ENCODE peak calls at places on chromosomes 12 and 14, in seven cellular contexts. J, B, S, E, P, A and W are unnamed samples. For H3K4me1, the result is how much of the 10 kb centered on the place peaks cover.

GRCh38 chr12:82818276-82819035 is 131.8 kb downstream of the TMTC2 start:
- DNase-seq in P (no peak), B (no peak), E (peak), A (no peak), S (no peak), J (no peak), W (peak)

GRCh38 chr12:56261503-56262230 is 3.5 kb upstream of the ANKRD52 start:
- DNase-seq in P (no peak), S (peak), B (no peak), E (peak), J (no peak), A (no peak), W (peak)

GRCh38 chr12:132084681-132085635 is 59.2 kb downstream of the DDX51 start:
- DNase-seq in A (peak), P (peak), E (peak), B (peak), S (peak), J (peak), W (peak)

GRCh38 chr14:30551460-30551859 is 7.5 kb upstream of the G2E3 start:
- DNase-seq in A (no peak), B (no peak), E (peak), S (no peak), P (no peak), J (no peak), W (no peak)

GRCh38 chr14:51261151-51261550 is 21.1 kb downstream of the TMX1 start:
- DNase-seq in J (no peak), P (no peak), B (no peak), A (no peak), S (no peak), E (no peak), W (no peak)

GRCh38 chr12:53230971-53231858 is 794 bp downstream of the RARG start:
- DNase-seq in B (no peak), E (no peak), P (no peak), J (no peak), S (no peak), A (no peak), W (no peak)

GRCh38 chr14:53881161-53881846 is 75.3 kb downstream of the BMP4 start:
- DNase-seq in P (no peak), A (no peak), J (no peak), B (no peak), E (peak), S (peak), W (no peak)

GRCh38 chr12:108129017-108129812 is at the start of gene WSCD2:
- DNase-seq in J (peak), S (peak), A (peak), E (no peak), B (no peak), P (peak), W (no peak)

GRCh38 chr14:85464135-85464534 is 65.8 kb upstream of the FLRT2 start:
- DNase-seq in P (no peak), S (no peak), A (no peak), B (no peak), E (no peak), J (no peak), W (no peak)
- H3K4me1 ChIP-seq in P (under half), S (under half), A (under half), B (under half), E (under half), J (under half), W (under half)

DNA sequence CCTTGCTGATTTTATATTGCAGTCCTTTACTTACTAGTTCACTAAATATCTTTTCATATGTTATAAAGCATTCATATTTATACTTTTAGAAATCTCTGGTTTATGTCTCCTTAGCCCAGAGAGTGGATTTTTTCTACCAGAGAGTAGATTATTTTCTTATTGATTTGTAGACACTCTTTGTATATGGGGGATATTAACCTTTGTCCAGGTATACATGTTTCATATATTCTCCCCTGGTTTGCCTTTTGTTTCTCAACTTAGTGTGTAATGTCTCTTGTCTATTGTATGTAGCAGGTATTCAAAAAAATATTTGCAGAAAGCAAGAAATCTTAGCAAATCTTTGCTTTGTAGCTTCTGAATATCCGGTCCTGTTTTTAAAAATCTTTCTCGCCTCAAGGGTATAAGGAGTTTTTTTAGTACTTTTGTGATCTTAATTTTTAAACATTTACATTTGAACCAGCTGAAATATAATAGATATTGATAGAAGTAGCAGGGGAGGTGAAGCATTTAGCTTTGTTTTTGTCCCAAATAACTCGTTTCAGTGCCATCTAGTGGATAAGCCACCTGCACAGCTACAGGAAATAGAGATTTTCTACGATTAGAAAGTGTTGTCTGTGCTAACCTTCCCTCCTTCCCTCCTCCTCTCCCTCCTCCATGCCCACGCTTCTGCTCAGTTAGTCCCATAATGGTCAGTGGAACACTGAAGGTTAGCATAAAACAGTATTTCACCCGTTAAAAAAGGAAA is 97.0 kb downstream of the PHETA1 start:
- DNase-seq in E (no peak), P (no peak), J (no peak), S (no peak), B (no peak), A (no peak), W (no peak)
- TF ChIP-seq CTCF in E (no peak), P (peak), J (no peak), S (peak), B (no peak), A (no peak), W (peak)

GRCh38 chr12:51888316-51889215 is 663 bp downstream of the ANKRD33 start:
- DNase-seq in S (no peak), B (no peak), P (no peak), A (peak), J (no peak), E (no peak), W (no peak)

GRCh38 chr12:51883998-51884675 is 3.8 kb upstream of the ANKRD33 start:
- DNase-seq in E (no peak), S (no peak), A (no peak), J (no peak), B (no peak), P (no peak), W (no peak)

GRCh38 chr12:51887476-51888315 is at the start of gene ANKRD33:
- DNase-seq in S (no peak), B (no peak), E (peak), A (peak), P (peak), J (no peak), W (no peak)

GRCh38 chr12:51884676-51885229 is 3.1 kb upstream of the ANKRD33 start:
- DNase-seq in A (no peak), E (peak), B (no peak), S (peak), J (no peak), P (no peak), W (peak)

DNA sequence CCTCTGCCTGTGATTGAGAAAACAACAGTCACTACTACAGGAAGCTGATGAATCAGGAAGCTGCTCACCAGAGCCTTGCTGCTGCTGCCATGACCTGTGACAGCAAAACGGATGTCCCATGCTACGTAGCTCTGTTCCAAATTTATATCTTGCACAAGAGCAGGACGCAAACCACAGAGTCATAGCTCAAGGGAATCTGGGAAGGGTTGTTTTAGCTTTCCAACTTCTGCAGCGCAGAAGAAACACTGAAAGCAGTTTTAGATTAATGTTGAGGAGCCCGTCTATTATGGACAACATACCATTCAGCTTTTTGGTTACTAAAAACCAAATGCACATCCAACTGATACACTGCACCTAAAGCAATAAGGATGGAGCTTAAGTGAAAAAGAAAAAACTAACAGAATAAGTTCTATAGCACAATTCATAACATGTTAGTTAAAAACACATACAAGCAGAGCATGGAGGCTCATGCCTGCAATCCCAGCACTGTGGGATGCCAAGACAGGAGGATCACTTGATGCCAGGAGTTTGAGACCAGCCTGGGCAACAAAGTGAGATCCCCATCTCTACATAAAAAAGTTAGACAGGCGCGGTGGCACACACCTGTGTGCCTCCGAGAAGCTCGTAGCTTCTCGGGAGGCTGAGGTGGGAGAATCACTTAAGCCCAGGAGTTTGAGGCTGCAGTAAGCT is 1.7 kb upstream of the ANKRD33 start:
- DNase-seq in B (peak), P (no peak), S (peak), A (peak), J (peak), E (peak), W (peak)
- H3K27ac ChIP-seq in B (peak), P (no peak), S (no peak), A (peak), J (no peak), E (peak), W (no peak)

DNA sequence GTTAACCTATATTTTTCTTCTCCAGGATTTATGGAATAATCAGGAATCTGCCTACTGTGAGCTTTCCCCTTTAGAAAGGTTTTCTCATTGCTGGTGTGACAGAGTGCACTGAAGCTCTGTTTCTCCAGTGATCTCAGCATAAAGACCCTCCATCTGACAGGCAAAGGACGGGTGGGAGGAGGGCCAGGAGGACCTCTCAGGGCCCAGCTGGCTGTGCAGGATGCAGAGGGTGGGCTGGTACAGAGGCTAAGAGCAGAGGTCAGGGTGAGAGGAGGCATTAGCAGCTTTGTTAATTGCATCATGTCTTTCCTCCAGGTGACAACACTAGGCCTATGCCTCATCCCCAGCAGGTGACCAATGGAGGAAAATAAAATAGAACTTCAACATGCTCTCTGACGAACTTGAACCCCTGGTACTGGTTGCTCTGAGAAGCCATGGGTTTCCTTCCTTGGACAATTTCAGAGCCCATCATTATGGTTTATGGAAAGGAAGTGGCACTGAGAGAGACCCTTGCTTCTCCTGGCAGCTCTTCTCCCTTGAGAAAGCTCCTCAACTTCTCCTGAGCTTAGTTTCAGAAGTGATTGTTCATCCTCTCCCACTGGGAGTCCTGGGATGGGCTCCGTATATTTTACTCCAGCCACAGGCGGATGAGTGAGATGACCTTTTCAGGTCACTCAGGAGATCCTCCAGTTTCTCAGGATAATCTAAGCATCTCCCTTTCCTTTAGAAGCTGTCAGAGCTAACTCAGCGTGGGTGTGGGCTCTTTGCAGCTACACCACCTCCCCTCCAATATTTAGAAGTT is 45.8 kb upstream of the ATP23 start:
- DNase-seq in E (no peak), P (no peak), A (no peak), J (no peak), S (no peak), B (no peak), W (no peak)
- H3K4me1 ChIP-seq in E (half or more), P (under half), A (half or more), J (under half), S (half or more), B (half or more), W (under half)